ENCODE peak calls at places on chromosome 5, in eight cellular contexts. Q, N, R, G, L, S, J and E are unnamed samples.

GRCh38 chr5:80806929-80807328 is 152.1 kb upstream of the DHFR start:
- DNase-seq in Q (no peak), N (no peak), R (no peak), G (no peak), L (no peak), S (no peak), J (no peak), E (no peak)

GRCh38 chr5:156815988-156816599 is 34.0 kb upstream of the PPP1R2B start:
- DNase-seq in Q (peak; percentile 22), N (no peak), R (no peak), G (peak; percentile 23), L (peak; percentile 28), S (no peak), J (peak; percentile 25), E (no peak)

GRCh38 chr5:157952374-157952685 is 93.4 kb upstream of the CLINT1 start:
- DNase-seq in Q (no peak), N (no peak), R (no peak), G (no peak), L (no peak), S (no peak), J (no peak), E (no peak)

GRCh38 chr5:132791026-132791425 is 14.0 kb upstream of the SEPTIN8 start:
- DNase-seq in Q (no peak), N (no peak), R (no peak), G (no peak), L (no peak), S (no peak), J (no peak), E (no peak)

GRCh38 chr5:179873176-179873575 is 14.6 kb upstream of the MRNIP start:
- DNase-seq in Q (no peak), N (no peak), R (no peak), G (no peak), L (no peak), S (no peak), J (no peak), E (no peak)

GRCh38 chr5:40134883-40135520 is 544.7 kb upstream of the PTGER4 start:
- DNase-seq in Q (no peak), N (no peak), R (no peak), G (no peak), L (no peak), S (no peak), J (no peak), E (no peak)

GRCh38 chr5:118326496-118327045 is 661.8 kb downstream of the DTWD2 start:
- DNase-seq in Q (no peak), N (no peak), R (no peak), G (peak; percentile 85), L (no peak), S (no peak), J (no peak), E (no peak)

GRCh38 chr5:42822558-42822957 is 10.9 kb upstream of the SELENOP start:
- DNase-seq in Q (no peak), N (no peak), R (no peak), G (no peak), L (no peak), S (no peak), J (no peak), E (no peak)

GRCh38 chr5:142215915-142216681 is 107.5 kb downstream of the NDFIP1 start:
- DNase-seq in Q (peak; percentile 40), N (peak; percentile 76), R (no peak), G (peak; percentile 97), L (no peak), S (no peak), J (peak; percentile 23), E (no peak)

GRCh38 chr5:103259705-103260355 is 1.3 kb downstream of the MACIR start:
- DNase-seq in Q (no peak), N (no peak), R (no peak), G (no peak), L (peak; percentile 47), S (no peak), J (peak; percentile 70), E (peak; percentile 38)

GRCh38 chr5:138449501-138450239 is 10.8 kb downstream of the REEP2 start:
- DNase-seq in Q (peak; percentile 94), N (no peak), R (peak; percentile 42), G (peak; percentile 84), L (peak; percentile 73), S (peak; percentile 87), J (peak; percentile 90), E (peak; percentile 48)

GRCh38 chr5:150117945-150118560 is 31.7 kb upstream of the CSF1R start:
- DNase-seq in Q (no peak), N (no peak), R (no peak), G (no peak), L (no peak), S (no peak), J (no peak), E (no peak)

GRCh38 chr5:177471610-177472356 is 1.7 kb downstream of the DBN1 start:
- DNase-seq in Q (no peak), N (no peak), R (no peak), G (no peak), L (no peak), S (no peak), J (no peak), E (no peak)

GRCh38 chr5:17398439-17398838 is 99.6 kb upstream of the TAF11L2 start:
- DNase-seq in Q (no peak), N (peak; percentile 62), R (no peak), G (peak; percentile 81), L (no peak), S (no peak), J (no peak), E (no peak)

GRCh38 chr5:83720805-83721431 is at the start of gene HAPLN1:
- DNase-seq in Q (no peak), N (no peak), R (no peak), G (no peak), L (no peak), S (no peak), J (peak; percentile 34), E (no peak)

GRCh38 chr5:63262191-63262981 is 683.8 kb downstream of the LRRC70 start:
- DNase-seq in Q (no peak), N (peak; percentile 12), R (no peak), G (peak; percentile 58), L (no peak), S (no peak), J (no peak), E (peak; percentile 4)

GRCh38 chr5:17252543-17252942 is 35.1 kb downstream of the BASP1 start:
- DNase-seq in Q (no peak), N (no peak), R (no peak), G (no peak), L (no peak), S (no peak), J (no peak), E (no peak)

GRCh38 chr5:132365213-132365612 is 4.3 kb upstream of the SLC22A5 start:
- DNase-seq in Q (no peak), N (peak; percentile 50), R (no peak), G (peak; percentile 76), L (no peak), S (no peak), J (no peak), E (no peak)

GRCh38 chr5:92868442-92868841 is 712.6 kb downstream of the NR2F1-AS1 start:
- DNase-seq in Q (no peak), N (no peak), R (no peak), G (no peak), L (no peak), S (no peak), J (no peak), E (no peak)